ENCODE peak calls at places on chromosomes 6 and 20, in nine cellular contexts. One of them, this sample, is unnamed.

GRCh38 chr6:157075549-157076426 is 247.5 kb downstream of the TMEM242 start:
- DNase-seq in T47D: no peak
- DNase-seq in astrocyte of the spinal cord: peak
- DNase-seq in B cell: no peak
- DNase-seq in HTR-8/SVneo: no peak
- DNase-seq in AG10803: no peak
- DNase-seq in WTC11: no peak
- DNase-seq in heart left ventricle: no peak
- DNase-seq in ovary: no peak
- DNase-seq in this sample: no peak

GRCh38 chr20:60271597-60271996 is 313.4 kb downstream of the CDH26 start:
- DNase-seq in T47D: peak
- DNase-seq in astrocyte of the spinal cord: no peak
- DNase-seq in B cell: no peak
- DNase-seq in HTR-8/SVneo: no peak
- DNase-seq in AG10803: no peak
- DNase-seq in WTC11: peak
- DNase-seq in heart left ventricle: no peak
- DNase-seq in ovary: no peak
- DNase-seq in this sample: no peak

GRCh38 chr20:24362080-24362479 is 107.3 kb upstream of the SYNDIG1 start:
- DNase-seq in T47D: no peak
- DNase-seq in astrocyte of the spinal cord: no peak
- DNase-seq in B cell: no peak
- DNase-seq in HTR-8/SVneo: no peak
- DNase-seq in AG10803: no peak
- DNase-seq in WTC11: no peak
- DNase-seq in heart left ventricle: no peak
- DNase-seq in ovary: no peak
- DNase-seq in this sample: no peak

GRCh38 chr6:147508073-147508870 is at the start of gene SAMD5:
- DNase-seq in T47D: no peak
- DNase-seq in astrocyte of the spinal cord: peak
- DNase-seq in B cell: peak
- DNase-seq in HTR-8/SVneo: peak
- DNase-seq in AG10803: peak
- DNase-seq in WTC11: peak
- DNase-seq in heart left ventricle: peak
- DNase-seq in ovary: peak
- DNase-seq in this sample: peak

GRCh38 chr6:45663181-45664180 is 285.7 kb upstream of the SUPT3H start:
- DNase-seq in T47D: no peak
- DNase-seq in astrocyte of the spinal cord: peak
- DNase-seq in B cell: peak
- DNase-seq in HTR-8/SVneo: no peak
- DNase-seq in AG10803: no peak
- DNase-seq in WTC11: peak
- DNase-seq in heart left ventricle: peak
- DNase-seq in ovary: peak
- DNase-seq in this sample: peak

GRCh38 chr6:134092449-134092848 is 40.0 kb upstream of the SLC2A12 start:
- DNase-seq in T47D: no peak
- DNase-seq in astrocyte of the spinal cord: no peak
- DNase-seq in B cell: no peak
- DNase-seq in HTR-8/SVneo: no peak
- DNase-seq in AG10803: no peak
- DNase-seq in WTC11: no peak
- DNase-seq in heart left ventricle: no peak
- DNase-seq in ovary: no peak
- DNase-seq in this sample: no peak

GRCh38 chr20:50713677-50714101 is 17.7 kb upstream of the PARD6B start:
- DNase-seq in T47D: peak
- DNase-seq in astrocyte of the spinal cord: peak
- DNase-seq in B cell: no peak
- DNase-seq in HTR-8/SVneo: peak
- DNase-seq in AG10803: peak
- DNase-seq in WTC11: peak
- DNase-seq in heart left ventricle: peak
- DNase-seq in ovary: no peak
- DNase-seq in this sample: peak

GRCh38 chr6:114934079-114934478 is 591.3 kb upstream of the HS3ST5 start:
- DNase-seq in T47D: no peak
- DNase-seq in astrocyte of the spinal cord: no peak
- DNase-seq in B cell: no peak
- DNase-seq in HTR-8/SVneo: no peak
- DNase-seq in AG10803: no peak
- DNase-seq in WTC11: no peak
- DNase-seq in heart left ventricle: no peak
- DNase-seq in ovary: no peak
- DNase-seq in this sample: no peak

GRCh38 chr6:154815938-154816820 is 83.0 kb downstream of the SCAF8 start:
- DNase-seq in T47D: no peak
- DNase-seq in astrocyte of the spinal cord: peak
- DNase-seq in B cell: no peak
- DNase-seq in HTR-8/SVneo: no peak
- DNase-seq in AG10803: peak
- DNase-seq in WTC11: no peak
- DNase-seq in heart left ventricle: no peak
- DNase-seq in ovary: no peak
- DNase-seq in this sample: no peak

GRCh38 chr20:23021541-23021940 is 13.6 kb upstream of the SSTR4 start:
- DNase-seq in T47D: no peak
- DNase-seq in astrocyte of the spinal cord: no peak
- DNase-seq in B cell: no peak
- DNase-seq in HTR-8/SVneo: no peak
- DNase-seq in AG10803: no peak
- DNase-seq in WTC11: no peak
- DNase-seq in heart left ventricle: no peak
- DNase-seq in ovary: no peak
- DNase-seq in this sample: no peak

GRCh38 chr6:136408205-136408604 is 118.6 kb upstream of the BCLAF1 start:
- DNase-seq in T47D: no peak
- DNase-seq in astrocyte of the spinal cord: peak
- DNase-seq in B cell: no peak
- DNase-seq in HTR-8/SVneo: no peak
- DNase-seq in AG10803: peak
- DNase-seq in WTC11: no peak
- DNase-seq in heart left ventricle: no peak
- DNase-seq in ovary: no peak
- DNase-seq in this sample: no peak

GRCh38 chr6:161105408-161105807 is 113.8 kb downstream of the MAP3K4 start:
- DNase-seq in T47D: no peak
- DNase-seq in astrocyte of the spinal cord: no peak
- DNase-seq in B cell: no peak
- DNase-seq in HTR-8/SVneo: no peak
- DNase-seq in AG10803: no peak
- DNase-seq in WTC11: no peak
- DNase-seq in heart left ventricle: no peak
- DNase-seq in ovary: no peak
- DNase-seq in this sample: no peak